ENCODE peak calls at places on chromosomes 3 and 15, in six cellular contexts. One of them, this sample, is unnamed.
A peak's percentile ranks its signal among the peaks of the same experiment; 100 is the strongest.

GRCh38 chr3:106795553-106795952 is 581.7 kb upstream of the CCDC54 start:
- DNase-seq in GM12878: no peak
- DNase-seq in K562: no peak
- DNase-seq in H1: no peak
- DNase-seq in HepG2: no peak
- DNase-seq in SK-N-SH: no peak
- DNase-seq in this sample: no peak

GRCh38 chr3:46953265-46954010 is 23.1 kb downstream of the CCDC12 start:
- DNase-seq in H1: no peak
- DNase-seq in K562: no peak
- DNase-seq in GM12878: no peak
- DNase-seq in SK-N-SH: no peak
- DNase-seq in HepG2: no peak
- DNase-seq in this sample: peak; percentile 82

GRCh38 chr3:195559723-195560409 is 16.7 kb upstream of the PPP1R2 start:
- DNase-seq in K562: no peak
- DNase-seq in SK-N-SH: no peak
- DNase-seq in H1: no peak
- DNase-seq in GM12878: no peak
- DNase-seq in HepG2: peak; percentile 28
- DNase-seq in this sample: no peak

GRCh38 chr15:90407871-90408317 is 19.9 kb downstream of the IQGAP1 start:
- DNase-seq in HepG2: no peak
- DNase-seq in SK-N-SH: no peak
- DNase-seq in GM12878: no peak
- DNase-seq in H1: no peak
- DNase-seq in K562: no peak
- DNase-seq in this sample: no peak

GRCh38 chr3:123157209-123157597 is 44.5 kb upstream of the SEC22A start:
- DNase-seq in K562: no peak
- DNase-seq in H1: no peak
- DNase-seq in HepG2: no peak
- DNase-seq in SK-N-SH: no peak
- DNase-seq in GM12878: no peak
- DNase-seq in this sample: no peak

GRCh38 chr3:46368569-46368968 is 2.2 kb upstream of the CCR5 start:
- DNase-seq in SK-N-SH: peak; percentile 14
- DNase-seq in HepG2: no peak
- DNase-seq in H1: peak; percentile 43
- DNase-seq in GM12878: peak; percentile 70
- DNase-seq in K562: no peak
- DNase-seq in this sample: peak; percentile 95

GRCh38 chr15:34360298-34360697 is 6.7 kb downstream of the LPCAT4 start:
- DNase-seq in H1: no peak
- DNase-seq in SK-N-SH: no peak
- DNase-seq in K562: no peak
- DNase-seq in HepG2: no peak
- DNase-seq in GM12878: no peak
- DNase-seq in this sample: no peak

GRCh38 chr3:18100126-18100525 is 325.0 kb downstream of the SATB1 start:
- DNase-seq in H1: no peak
- DNase-seq in SK-N-SH: no peak
- DNase-seq in HepG2: no peak
- DNase-seq in K562: no peak
- DNase-seq in GM12878: no peak
- DNase-seq in this sample: no peak

GRCh38 chr3:98577178-98577895 is 16.1 kb downstream of the CPOX start:
- DNase-seq in SK-N-SH: no peak
- DNase-seq in H1: no peak
- DNase-seq in HepG2: no peak
- DNase-seq in K562: no peak
- DNase-seq in GM12878: no peak
- DNase-seq in this sample: no peak

GRCh38 chr3:129505341-129505740 is 23.1 kb upstream of the RHO start:
- DNase-seq in GM12878: no peak
- DNase-seq in SK-N-SH: no peak
- DNase-seq in H1: no peak
- DNase-seq in K562: no peak
- DNase-seq in HepG2: no peak
- DNase-seq in this sample: no peak

GRCh38 chr3:144652573-144652972 is 681.0 kb downstream of the DIPK2A start:
- DNase-seq in HepG2: no peak
- DNase-seq in K562: no peak
- DNase-seq in H1: no peak
- DNase-seq in SK-N-SH: no peak
- DNase-seq in GM12878: no peak
- DNase-seq in this sample: no peak

GRCh38 chr15:78103406-78104118 is 11.2 kb downstream of the SH2D7 start:
- DNase-seq in H1: no peak
- DNase-seq in K562: no peak
- DNase-seq in HepG2: no peak
- DNase-seq in GM12878: peak; percentile 67
- DNase-seq in SK-N-SH: no peak
- DNase-seq in this sample: peak; percentile 52

GRCh38 chr15:63945005-63945788 is 101.1 kb downstream of the DAPK2 start:
- DNase-seq in SK-N-SH: peak; percentile 84
- DNase-seq in HepG2: peak; percentile 48
- DNase-seq in H1: no peak
- DNase-seq in GM12878: no peak
- DNase-seq in K562: peak; percentile 87
- DNase-seq in this sample: peak; percentile 66

DNA sequence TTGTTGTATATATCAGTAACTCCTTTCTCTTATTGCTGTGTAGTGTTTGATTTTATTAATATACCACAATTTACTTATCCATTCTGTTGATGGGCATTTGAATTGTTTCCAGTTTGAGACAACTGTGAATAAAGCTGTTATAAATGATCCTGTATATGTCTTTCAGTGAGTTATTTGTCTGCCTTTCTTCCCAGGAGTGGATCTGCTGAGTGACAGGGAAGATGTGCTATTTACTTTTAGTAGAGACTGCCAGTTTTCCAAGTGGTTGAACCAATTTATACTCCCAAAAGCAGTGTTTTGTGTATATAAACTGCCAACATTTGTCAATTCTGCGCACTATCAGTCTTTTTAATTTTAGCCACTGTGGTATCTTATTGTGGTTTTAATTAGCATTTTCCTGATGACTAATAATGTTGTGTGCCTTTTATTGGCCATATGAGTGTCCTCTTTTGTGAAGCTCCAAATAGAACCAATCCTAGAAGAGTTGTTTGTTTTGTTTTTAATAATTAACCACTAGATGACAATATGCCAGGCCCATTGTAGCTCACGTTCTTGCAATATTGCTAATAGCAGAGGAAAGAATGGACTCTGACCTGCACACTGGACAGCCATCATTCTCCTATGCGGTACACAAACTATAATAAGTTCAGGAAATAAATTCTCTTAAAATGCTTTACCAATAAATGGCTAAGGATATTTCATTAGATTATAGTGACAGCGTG is 25.3 kb downstream of the TRANK1 start:
- DNase-seq in H1: no peak
- DNase-seq in K562: no peak
- DNase-seq in HepG2: peak; percentile 87
- DNase-seq in SK-N-SH: no peak
- DNase-seq in GM12878: no peak
- DNase-seq in this sample: no peak
- TF ChIP-seq POLR2AphosphoS5 in H1: no peak
- TF ChIP-seq POLR2AphosphoS5 in K562: no peak
- TF ChIP-seq POLR2AphosphoS5 in HepG2: no peak
- TF ChIP-seq POLR2AphosphoS5 in SK-N-SH: no peak
- TF ChIP-seq POLR2AphosphoS5 in GM12878: no peak
- TF ChIP-seq POLR2AphosphoS5 in this sample: no peak

DNA sequence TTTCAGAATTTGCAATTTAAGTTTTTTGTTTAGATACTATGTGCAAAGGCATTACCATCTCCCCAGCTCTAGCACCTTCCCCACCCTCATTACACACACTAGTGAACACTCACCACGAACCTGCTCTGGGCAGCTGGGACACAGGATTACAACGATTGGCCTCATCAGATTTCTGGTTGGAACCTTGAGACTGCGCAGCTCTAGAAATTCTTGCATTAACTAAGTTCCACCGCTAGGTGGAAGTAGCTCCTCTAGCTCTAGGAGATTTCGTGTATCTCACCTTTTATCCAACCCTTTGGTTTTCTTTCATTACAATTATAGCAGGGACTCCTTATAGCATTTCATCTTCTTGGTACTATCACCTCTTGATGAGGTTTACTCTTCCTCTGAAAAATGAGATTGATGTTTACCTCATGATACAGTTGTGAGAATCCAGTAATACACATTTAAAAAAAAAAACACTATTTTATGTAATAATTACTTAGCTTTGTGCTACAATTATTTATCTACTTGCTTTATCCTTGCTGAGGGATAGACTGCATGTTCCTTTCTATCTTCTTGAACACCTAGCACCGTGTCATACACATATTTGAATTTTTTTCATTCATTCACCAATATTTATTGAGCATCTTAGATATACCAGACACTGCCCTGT is 28.7 kb upstream of the PLOD2 start:
- DNase-seq in H1: no peak
- DNase-seq in K562: peak; percentile 41
- DNase-seq in SK-N-SH: peak; percentile 40
- DNase-seq in GM12878: no peak
- DNase-seq in HepG2: peak; percentile 49
- DNase-seq in this sample: peak; percentile 7
- TF ChIP-seq GABPA in H1: no peak
- TF ChIP-seq GABPA in K562: no peak
- TF ChIP-seq GABPA in SK-N-SH: no peak
- TF ChIP-seq GABPA in GM12878: no peak
- TF ChIP-seq GABPA in HepG2: no peak
- TF ChIP-seq GABPA in this sample: no peak

GRCh38 chr3:124780767-124781485 is 50.7 kb downstream of the UMPS start:
- DNase-seq in HepG2: no peak
- DNase-seq in H1: no peak
- DNase-seq in K562: no peak
- DNase-seq in SK-N-SH: peak; percentile 41
- DNase-seq in GM12878: no peak
- DNase-seq in this sample: no peak
- H3K4me3 ChIP-seq in HepG2: no peak overlapping the region
- H3K4me3 ChIP-seq in H1: no peak overlapping the region
- H3K4me3 ChIP-seq in K562: no peak overlapping the region
- H3K4me3 ChIP-seq in SK-N-SH: no peak overlapping the region
- H3K4me3 ChIP-seq in GM12878: no peak overlapping the region
- H3K4me3 ChIP-seq in this sample: no peak overlapping the region

GRCh38 chr3:111906667-111907066 is 47.6 kb downstream of the PHLDB2 start:
- DNase-seq in K562: no peak
- DNase-seq in H1: no peak
- DNase-seq in GM12878: no peak
- DNase-seq in HepG2: no peak
- DNase-seq in SK-N-SH: no peak
- DNase-seq in this sample: no peak

GRCh38 chr3:111903067-111903511 is 44.0 kb downstream of the PHLDB2 start:
- DNase-seq in H1: no peak
- DNase-seq in SK-N-SH: no peak
- DNase-seq in HepG2: no peak
- DNase-seq in K562: no peak
- DNase-seq in GM12878: no peak
- DNase-seq in this sample: no peak

GRCh38 chr3:111907151-111907550 is 48.1 kb downstream of the PHLDB2 start:
- DNase-seq in HepG2: no peak
- DNase-seq in GM12878: no peak
- DNase-seq in H1: no peak
- DNase-seq in K562: no peak
- DNase-seq in SK-N-SH: no peak
- DNase-seq in this sample: no peak

GRCh38 chr3:111902534-111902933 is 43.5 kb downstream of the PHLDB2 start:
- DNase-seq in HepG2: no peak
- DNase-seq in K562: no peak
- DNase-seq in H1: no peak
- DNase-seq in SK-N-SH: no peak
- DNase-seq in GM12878: no peak
- DNase-seq in this sample: no peak

DNA sequence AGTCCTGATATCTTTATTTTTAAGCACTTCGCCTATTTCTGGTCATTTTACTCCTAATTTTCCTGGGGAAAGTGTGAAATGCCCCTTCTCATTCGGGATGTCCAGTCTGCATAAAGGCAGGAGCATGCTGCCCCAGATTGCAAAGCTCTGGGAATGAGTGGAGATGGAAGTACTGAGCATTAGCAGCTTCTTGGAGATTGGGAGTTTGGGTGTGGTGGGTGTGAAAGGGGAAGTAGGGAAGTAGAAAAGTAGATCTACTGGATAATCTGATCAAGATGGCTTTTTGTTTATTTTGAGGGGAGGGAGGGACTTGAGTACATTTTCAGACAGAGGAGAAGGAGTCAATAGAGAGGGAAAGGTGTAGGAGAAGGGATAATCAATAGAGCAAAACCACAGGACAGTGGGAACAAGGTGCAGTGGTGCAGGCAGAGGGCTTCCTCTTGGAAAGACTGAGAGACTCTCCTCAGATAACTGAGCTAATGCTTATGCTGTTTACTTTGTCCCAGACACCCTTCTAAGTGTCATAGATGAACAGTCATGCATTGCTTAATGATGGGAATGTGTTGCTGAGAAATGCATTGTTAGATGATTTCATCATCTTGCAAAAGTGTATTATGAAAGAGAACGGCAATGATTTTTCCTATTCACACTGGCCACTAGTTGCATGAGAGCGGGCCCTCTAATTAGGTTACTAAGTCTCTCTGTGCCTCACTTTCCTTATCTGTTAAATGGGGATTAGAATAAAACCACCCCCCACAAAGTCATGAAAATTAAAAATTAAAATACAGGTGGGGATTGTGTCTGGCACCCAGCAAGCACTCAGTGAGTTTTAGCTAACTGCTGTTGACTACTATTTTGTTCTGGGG is 45.5 kb downstream of the PHLDB2 start:
- DNase-seq in H1: no peak
- DNase-seq in SK-N-SH: no peak
- DNase-seq in K562: no peak
- DNase-seq in HepG2: peak; percentile 38
- DNase-seq in GM12878: no peak
- DNase-seq in this sample: no peak
- TF ChIP-seq POLR2AphosphoS5 in H1: no peak
- TF ChIP-seq POLR2AphosphoS5 in SK-N-SH: no peak
- TF ChIP-seq POLR2AphosphoS5 in K562: no peak
- TF ChIP-seq POLR2AphosphoS5 in HepG2: no peak
- TF ChIP-seq POLR2AphosphoS5 in GM12878: no peak
- TF ChIP-seq POLR2AphosphoS5 in this sample: no peak

DNA sequence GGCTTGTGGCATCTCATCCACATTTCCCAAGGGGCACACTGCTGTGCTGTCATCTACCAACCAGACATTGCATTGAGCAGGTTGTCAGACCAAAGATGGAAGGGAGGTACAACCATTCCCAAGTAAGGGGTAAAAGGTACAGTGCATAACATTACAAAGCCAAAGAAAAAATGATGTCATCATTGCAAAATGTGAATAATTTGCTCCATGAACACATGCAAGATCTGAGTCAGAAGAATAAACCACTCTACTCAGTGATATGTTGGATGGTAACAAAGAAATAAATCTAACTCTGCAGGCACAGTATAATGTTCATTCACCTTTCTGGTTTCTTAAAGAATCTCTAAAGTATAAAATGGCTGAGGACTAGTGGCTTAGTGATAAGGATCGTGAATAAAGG is 202.7 kb downstream of the MAGI1 start:
- DNase-seq in SK-N-SH: no peak
- DNase-seq in H1: no peak
- DNase-seq in K562: no peak
- DNase-seq in HepG2: no peak
- DNase-seq in GM12878: no peak
- DNase-seq in this sample: no peak
- TF ChIP-seq GABPA in SK-N-SH: no peak
- TF ChIP-seq GABPA in H1: no peak
- TF ChIP-seq GABPA in K562: no peak
- TF ChIP-seq GABPA in HepG2: no peak
- TF ChIP-seq GABPA in GM12878: no peak
- TF ChIP-seq GABPA in this sample: no peak

This sample was measured in HL-60.